ENCODE peak calls at places on chromosomes 5 and 9, in ten cellular contexts. B is CD4-positive, alpha-beta T cell; U is foreskin fibroblast; W is adrenal gland; Z is thoracic aorta; Y is pancreas; X is AG09309; G is psoas muscle; I is WTC11; D is astrocyte of the cerebellum. K is an unnamed sample.

GRCh38 chr5:84524491-84524890 is 139.8 kb upstream of the EDIL3 start:
- DNase-seq in X (no peak), Z (no peak), U (no peak), Y (no peak), G (no peak), I (no peak), B (no peak), W (no peak), D (peak), K (no peak)

GRCh38 chr5:167720676-167721260 is 570.7 kb upstream of the WWC1 start:
- DNase-seq in Z (no peak), I (no peak), G (no peak), U (peak), W (no peak), X (no peak), D (no peak), B (no peak), Y (no peak), K (no peak)

GRCh38 chr9:444528-444927 is 229.9 kb downstream of the DOCK8 start:
- DNase-seq in U (no peak), X (no peak), D (peak), G (no peak), W (no peak), Z (no peak), Y (no peak), I (no peak), B (no peak), K (no peak)

GRCh38 chr9:13758876-13759275 is 479.4 kb upstream of the MPDZ start:
- DNase-seq in Z (no peak), W (no peak), D (no peak), I (no peak), G (no peak), U (peak), B (no peak), X (no peak), Y (no peak), K (no peak)

GRCh38 chr5:80835128-80835527 is 125.0 kb upstream of the RASGRF2 start:
- DNase-seq in X (no peak), G (no peak), Z (no peak), Y (no peak), U (no peak), D (no peak), B (no peak), I (no peak), W (no peak), K (no peak)

GRCh38 chr5:54329731-54330709 is 19.6 kb upstream of the ARL15 start:
- DNase-seq in U (peak), I (no peak), B (no peak), G (no peak), Y (no peak), Z (no peak), D (peak), X (peak), W (no peak), K (peak)

GRCh38 chr9:137217276-137218211 is 4.5 kb downstream of the RNF208 start:
- DNase-seq in U (peak), X (no peak), I (peak), B (no peak), Z (no peak), G (peak), Y (peak), W (peak), D (no peak), K (peak)

GRCh38 chr9:87564111-87564510 is 66.4 kb downstream of the DAPK1 start:
- DNase-seq in G (no peak), U (no peak), B (no peak), Y (no peak), Z (no peak), D (no peak), W (no peak), I (no peak), X (no peak), K (no peak)

GRCh38 chr9:36402536-36402935 is 2.5 kb upstream of the RNF38 start:
- DNase-seq in D (no peak), I (no peak), G (no peak), U (no peak), X (no peak), B (no peak), Z (no peak), Y (no peak), W (no peak), K (no peak)

GRCh38 chr5:141121563-141121962 is at the start of gene PCDHB4:
- DNase-seq in G (peak), D (no peak), Y (no peak), U (no peak), I (peak), Z (no peak), B (no peak), W (no peak), X (no peak), K (no peak)

GRCh38 chr5:31378136-31378535 is 153.8 kb downstream of the DROSHA start:
- DNase-seq in X (no peak), U (no peak), I (no peak), Y (no peak), B (no peak), W (no peak), G (no peak), D (no peak), Z (no peak), K (no peak)

GRCh38 chr5:174511711-174512253 is 212.6 kb upstream of the MSX2 start:
- DNase-seq in X (no peak), G (no peak), Z (no peak), D (no peak), B (no peak), I (no peak), W (no peak), Y (no peak), U (peak), K (peak)

GRCh38 chr5:170546257-170546656 is 42.4 kb downstream of the KCNIP1 start:
- DNase-seq in Y (no peak), W (no peak), Z (no peak), U (no peak), B (no peak), D (no peak), G (no peak), X (no peak), I (no peak), K (no peak)

GRCh38 chr9:26462213-26462612 is 430.4 kb downstream of the CAAP1 start:
- DNase-seq in G (no peak), X (no peak), U (no peak), W (no peak), D (no peak), Z (no peak), B (no peak), I (no peak), Y (no peak), K (no peak)

GRCh38 chr5:161507591-161507990 is 38.9 kb downstream of the GABRB2 start:
- DNase-seq in Z (no peak), G (no peak), D (peak), B (no peak), U (no peak), I (no peak), X (no peak), W (no peak), Y (no peak), K (no peak)

GRCh38 chr9:6576930-6577329 is 68.6 kb downstream of the GLDC start:
- DNase-seq in I (no peak), B (no peak), Y (no peak), U (no peak), X (no peak), W (no peak), Z (no peak), D (no peak), G (no peak), K (no peak)

GRCh38 chr5:88944751-88945507 is 61.9 kb upstream of the MEF2C start:
- DNase-seq in D (peak), Y (no peak), B (no peak), W (no peak), G (no peak), U (peak), I (no peak), X (no peak), Z (no peak), K (no peak)

GRCh38 chr9:84697494-84698114 is 28.1 kb downstream of the NTRK2 start:
- DNase-seq in Z (no peak), U (peak), G (peak), Y (peak), X (peak), W (peak), B (no peak), D (peak), I (peak), K (peak)

GRCh38 chr5:174527936-174528557 is 196.3 kb upstream of the MSX2 start:
- DNase-seq in D (no peak), Z (no peak), I (no peak), W (no peak), G (no peak), X (no peak), U (no peak), B (no peak), Y (no peak), K (no peak)

GRCh38 chr9:89453452-89453851 is 44.5 kb downstream of the SEMA4D start:
- DNase-seq in B (no peak), W (no peak), X (no peak), U (no peak), G (no peak), Z (no peak), D (no peak), I (no peak), Y (no peak), K (no peak)

GRCh38 chr5:36965179-36965578 is 88.6 kb downstream of the NIPBL start:
- DNase-seq in Y (no peak), D (no peak), X (no peak), G (no peak), Z (no peak), W (no peak), U (no peak), I (no peak), B (no peak), K (no peak)

GRCh38 chr9:134570726-134571325 is 70.8 kb upstream of the COL5A1 start:
- DNase-seq in D (no peak), I (no peak), X (no peak), B (no peak), Y (no peak), W (peak), Z (no peak), U (no peak), G (no peak), K (peak)

GRCh38 chr5:665541-665955 is 27.6 kb downstream of the TPPP start:
- DNase-seq in D (no peak), B (no peak), I (peak), G (no peak), X (no peak), U (no peak), Z (no peak), W (no peak), Y (peak), K (no peak)

GRCh38 chr5:12934722-12935121 is 1009.8 kb downstream of the DNAH5 start:
- DNase-seq in X (no peak), I (no peak), B (no peak), Y (no peak), D (no peak), Z (no peak), G (no peak), W (no peak), U (no peak), K (no peak)

GRCh38 chr9:82912639-82913038 is 150.3 kb downstream of the RASEF start:
- DNase-seq in W (no peak), Y (no peak), D (no peak), Z (no peak), B (no peak), I (no peak), X (no peak), U (no peak), G (no peak), K (no peak)

GRCh38 chr5:84378420-84378819 is 6.3 kb downstream of the EDIL3 start:
- DNase-seq in U (peak), Y (no peak), D (peak), X (peak), B (no peak), Z (no peak), W (no peak), I (no peak), G (no peak), K (no peak)

GRCh38 chr5:61313960-61314681 is 17.9 kb upstream of the ZSWIM6 start:
- DNase-seq in X (no peak), G (no peak), U (peak), D (no peak), Z (peak), I (no peak), B (no peak), W (peak), Y (no peak), K (no peak)

GRCh38 chr5:74519161-74519571 is 121.4 kb downstream of the ENC1 start:
- DNase-seq in W (no peak), X (no peak), I (no peak), U (no peak), Y (no peak), D (no peak), B (no peak), G (no peak), Z (no peak), K (no peak)

GRCh38 chr5:37045703-37046102 is 169.1 kb downstream of the NIPBL start:
- DNase-seq in Y (no peak), B (no peak), Z (no peak), U (no peak), W (no peak), X (no peak), G (no peak), D (no peak), I (no peak), K (no peak)

GRCh38 chr9:32426278-32426939 is 42.0 kb downstream of the ACO1 start:
- DNase-seq in I (no peak), D (peak), X (peak), G (no peak), W (peak), U (peak), B (no peak), Z (no peak), Y (no peak), K (peak)

GRCh38 chr9:8733096-8733954 is 933.7 kb upstream of the DMAC1 start:
- DNase-seq in X (no peak), G (peak), D (peak), Z (no peak), W (peak), I (peak), Y (no peak), B (no peak), U (peak), K (no peak)

GRCh38 chr9:9924369-9924768 is 688.4 kb downstream of the PTPRD start:
- DNase-seq in Y (no peak), U (no peak), W (no peak), I (no peak), Z (no peak), B (no peak), X (no peak), D (no peak), G (no peak), K (no peak)

GRCh38 chr5:177552839-177553455 is 1.4 kb downstream of the FAM193B start:
- DNase-seq in G (no peak), B (no peak), Y (peak), W (peak), X (no peak), U (peak), D (no peak), Z (no peak), I (no peak), K (no peak)
- TF ChIP-seq CTCF in G (no peak), B (no peak), Y (no peak), W (no peak), X (no peak), U (no peak), D (no peak), Z (no peak), I (no peak), K (no peak)

DNA sequence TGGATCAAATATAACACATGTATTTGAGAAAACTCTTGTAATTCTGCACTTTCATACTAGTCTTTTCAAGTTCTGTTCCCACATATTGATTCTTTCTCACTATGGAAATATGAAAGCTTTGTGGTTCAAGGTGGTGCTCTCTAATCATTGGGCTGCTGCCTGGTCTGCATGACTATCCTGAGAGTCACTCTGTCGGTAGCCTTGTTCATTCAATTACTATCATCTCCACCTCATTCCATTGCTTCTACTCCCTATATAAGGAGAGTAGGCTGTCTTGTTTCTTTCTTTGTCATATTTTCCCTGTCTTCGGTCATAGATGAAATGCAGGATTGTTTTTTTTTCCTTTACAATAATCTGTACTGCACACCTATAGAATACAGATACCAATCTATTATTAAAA is 341.4 kb upstream of the ACTBL2 start:
- DNase-seq in U (peak), X (peak), W (no peak), Y (no peak), I (no peak), D (peak), G (no peak), Z (no peak), B (no peak), K (no peak)
- TF ChIP-seq CTCF in U (no peak), X (no peak), W (no peak), Y (no peak), I (no peak), D (no peak), G (no peak), Z (no peak), B (no peak), K (no peak)

DNA sequence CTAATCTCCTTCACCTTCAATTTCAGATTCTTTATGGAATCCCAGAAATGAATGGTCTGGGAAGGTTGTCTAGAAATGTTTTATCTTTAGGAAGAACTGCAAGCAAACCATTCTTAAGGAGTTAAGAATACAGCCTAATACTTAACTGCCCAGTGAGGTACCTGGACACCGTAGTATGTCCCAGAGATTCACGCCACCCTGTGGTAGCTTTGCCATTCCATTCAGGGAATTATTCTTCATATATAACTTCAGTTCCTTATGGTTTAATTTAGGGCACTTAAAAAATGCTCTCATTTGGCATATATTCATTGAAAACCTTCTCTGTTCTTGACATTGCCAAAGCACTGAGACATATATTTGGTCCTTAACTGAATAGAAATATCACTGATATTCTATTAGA is 49.7 kb downstream of the ACTBL2 start:
- DNase-seq in Y (no peak), B (no peak), G (no peak), Z (no peak), I (no peak), D (no peak), U (no peak), X (no peak), W (peak), K (no peak)
- TF ChIP-seq CTCF in Y (no peak), B (no peak), G (peak), Z (no peak), I (no peak), D (no peak), U (no peak), X (no peak), W (peak), K (peak)

DNA sequence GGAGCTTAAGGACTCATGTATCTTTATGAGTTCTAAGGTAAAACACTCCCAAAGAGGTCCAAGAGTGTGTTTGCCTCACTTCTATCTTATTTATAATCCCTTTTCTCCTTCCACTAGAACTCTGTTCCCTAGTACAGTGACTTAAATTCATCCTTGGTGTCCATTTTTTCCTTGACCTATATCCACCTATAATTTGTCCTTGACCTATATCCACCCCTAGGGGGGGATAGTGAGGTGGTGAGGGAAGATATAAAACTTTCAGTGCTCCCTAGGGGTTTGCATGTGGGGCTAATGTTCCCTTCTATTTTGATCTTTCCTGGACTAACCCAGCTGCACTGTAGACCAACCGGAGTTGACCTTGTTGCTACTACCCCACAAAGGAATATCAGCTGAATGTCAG is 83.5 kb upstream of the GNAQ start:
- DNase-seq in B (no peak), X (no peak), Y (no peak), Z (no peak), U (peak), G (no peak), I (no peak), D (no peak), W (no peak), K (peak)
- TF ChIP-seq CTCF in B (peak), X (peak), Y (no peak), Z (no peak), U (peak), G (peak), I (peak), D (peak), W (no peak), K (no peak)

DNA sequence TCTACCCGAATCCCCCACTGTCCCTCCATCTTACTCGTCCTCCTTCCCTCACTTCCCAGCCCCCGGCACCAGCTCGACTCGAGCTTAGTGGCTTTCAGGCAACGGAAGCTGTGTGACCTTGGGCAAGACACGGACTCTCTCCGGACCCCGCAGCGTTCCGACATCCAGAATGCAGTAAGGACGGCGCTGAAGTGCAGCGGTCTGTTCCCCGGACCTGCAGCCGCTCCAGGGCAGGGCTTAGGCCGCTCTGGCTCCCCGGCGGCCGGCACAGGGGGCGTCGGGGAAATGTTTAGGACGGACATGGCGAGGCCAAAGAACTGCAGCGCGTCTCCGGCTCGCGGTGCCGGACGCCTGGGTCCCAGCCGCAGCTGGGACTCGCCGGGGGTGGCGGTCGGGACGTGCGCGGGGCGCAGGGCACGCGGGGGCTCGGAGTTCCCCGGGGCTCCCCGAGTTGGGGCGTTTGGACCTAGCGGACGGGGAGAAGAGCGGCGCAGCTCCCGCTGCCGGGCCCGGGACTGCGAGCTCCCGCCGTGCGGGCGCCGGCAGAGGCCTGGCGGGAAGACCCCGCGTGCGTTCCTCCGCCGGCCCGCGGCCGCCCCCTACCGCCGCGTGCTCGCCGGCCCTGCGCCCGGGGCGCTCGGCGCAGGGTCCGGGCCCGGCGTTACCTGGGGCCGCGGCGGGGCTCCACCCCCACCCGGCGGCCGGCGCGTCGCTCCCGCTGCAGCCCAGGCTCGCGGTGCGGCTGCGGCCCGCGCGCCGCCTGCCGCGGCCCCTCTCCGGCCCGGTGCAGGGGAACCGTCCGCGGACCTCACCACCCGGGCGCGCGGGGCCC is 5.6 kb upstream of the RNF44 start:
- DNase-seq in I (peak), U (peak), Z (no peak), D (no peak), W (no peak), B (no peak), G (no peak), Y (peak), X (no peak), K (peak)
- TF ChIP-seq CTCF in I (no peak), U (no peak), Z (no peak), D (no peak), W (peak), B (no peak), G (peak), Y (no peak), X (no peak), K (no peak)

GRCh38 chr9:114270120-114270975 is 52.5 kb upstream of the ORM1 start:
- DNase-seq in Y (no peak), Z (no peak), I (no peak), G (no peak), U (no peak), W (no peak), D (no peak), X (no peak), B (no peak), K (no peak)
- TF ChIP-seq CTCF in Y (no peak), Z (no peak), I (no peak), G (no peak), U (no peak), W (no peak), D (no peak), X (no peak), B (no peak), K (no peak)